ENCODE peak calls at places on chromosomes 2 and 18, in nine cellular contexts. S is breast epithelium; A is uterus; K is astrocyte of the spinal cord; I is mucosa of descending colon; U is prostate gland; D is mammary epithelial cell; Q is retinal pigment epithelial cell; C is CD8-positive, alpha-beta T cell. Z is an unnamed sample.

GRCh38 chr2:101778102-101778501 is 80.6 kb downstream of the MAP4K4 start:
- DNase-seq in S (no peak), A (no peak), K (no peak), I (no peak), U (no peak), D (no peak), Q (no peak), C (no peak), Z (no peak)

GRCh38 chr2:43159797-43160196 is 66.6 kb downstream of the ZFP36L2 start:
- DNase-seq in S (no peak), A (no peak), K (no peak), I (no peak), U (no peak), D (peak), Q (no peak), C (no peak), Z (no peak)

GRCh38 chr2:58428553-58429284 is 187.6 kb upstream of the FANCL start:
- DNase-seq in S (peak), A (no peak), K (peak), I (no peak), U (no peak), D (no peak), Q (no peak), C (no peak), Z (no peak)

GRCh38 chr2:174120346-174120745 is 128.0 kb downstream of the OLA1 start:
- DNase-seq in S (no peak), A (no peak), K (peak), I (no peak), U (no peak), D (peak), Q (no peak), C (no peak), Z (no peak)

GRCh38 chr18:46401486-46402115 is 255.4 kb downstream of the LOXHD1 start:
- DNase-seq in S (no peak), A (no peak), K (no peak), I (no peak), U (no peak), D (no peak), Q (no peak), C (no peak), Z (no peak)

GRCh38 chr2:11746807-11747459 is 501 bp downstream of the LPIN1 start:
- DNase-seq in S (no peak), A (no peak), K (peak), I (no peak), U (peak), D (peak), Q (no peak), C (no peak), Z (no peak)

GRCh38 chr18:2337552-2338141 is 233.7 kb downstream of the METTL4 start:
- DNase-seq in S (no peak), A (no peak), K (no peak), I (no peak), U (no peak), D (peak), Q (no peak), C (peak), Z (no peak)

GRCh38 chr2:206163251-206163880 is 3.7 kb downstream of the EEF1B2 start:
- DNase-seq in S (no peak), A (no peak), K (no peak), I (no peak), U (no peak), D (no peak), Q (no peak), C (no peak), Z (no peak)

GRCh38 chr2:58098254-58099096 is 51.9 kb downstream of the VRK2 start:
- DNase-seq in S (no peak), A (no peak), K (peak), I (no peak), U (no peak), D (peak), Q (no peak), C (no peak), Z (no peak)

GRCh38 chr2:151669585-151670081 is 64.6 kb downstream of the NEB start:
- DNase-seq in S (no peak), A (no peak), K (no peak), I (no peak), U (no peak), D (peak), Q (no peak), C (no peak), Z (no peak)

GRCh38 chr2:237540823-237541222 is 25.6 kb upstream of the PRLH start:
- DNase-seq in S (no peak), A (peak), K (peak), I (peak), U (peak), D (peak), Q (no peak), C (no peak), Z (no peak)

GRCh38 chr2:240219208-240219890 is 78.9 kb upstream of the OTOS start:
- DNase-seq in S (no peak), A (no peak), K (no peak), I (no peak), U (no peak), D (no peak), Q (no peak), C (no peak), Z (no peak)

GRCh38 chr2:19350678-19351401 is 7.6 kb downstream of the OSR1 start:
- DNase-seq in S (no peak), A (no peak), K (no peak), I (no peak), U (no peak), D (no peak), Q (no peak), C (no peak), Z (no peak)

GRCh38 chr2:219350938-219351280 is 18.4 kb upstream of the RESP18 start:
- DNase-seq in S (no peak), A (no peak), K (no peak), I (no peak), U (no peak), D (no peak), Q (no peak), C (no peak), Z (no peak)

GRCh38 chr2:67516899-67517530 is 119.9 kb downstream of the ETAA1 start:
- DNase-seq in S (no peak), A (peak), K (peak), I (no peak), U (peak), D (no peak), Q (no peak), C (no peak), Z (no peak)

GRCh38 chr2:210559167-210559566 is 2.8 kb downstream of the CPS1 start:
- DNase-seq in S (no peak), A (no peak), K (no peak), I (no peak), U (no peak), D (no peak), Q (no peak), C (no peak), Z (no peak)

GRCh38 chr2:37526323-37526722 is 145.1 kb downstream of the CDC42EP3 start:
- DNase-seq in S (no peak), A (no peak), K (no peak), I (no peak), U (no peak), D (peak), Q (no peak), C (no peak), Z (no peak)

GRCh38 chr2:183935005-183935404 is 663.3 kb upstream of the ZNF804A start:
- DNase-seq in S (no peak), A (no peak), K (no peak), I (no peak), U (no peak), D (no peak), Q (no peak), C (no peak), Z (no peak)

GRCh38 chr18:76795981-76796380 is 26.4 kb upstream of the ZNF236 start:
- DNase-seq in S (no peak), A (no peak), K (no peak), I (no peak), U (no peak), D (no peak), Q (no peak), C (no peak), Z (no peak)

GRCh38 chr2:88115825-88116518 is 11.9 kb downstream of the FABP1 start:
- DNase-seq in S (no peak), A (no peak), K (no peak), I (no peak), U (no peak), D (no peak), Q (no peak), C (no peak), Z (no peak)

GRCh38 chr2:207252979-207253640 is 87.4 kb upstream of the KLF7 start:
- DNase-seq in S (no peak), A (no peak), K (no peak), I (no peak), U (no peak), D (no peak), Q (no peak), C (no peak), Z (no peak)

GRCh38 chr2:215870986-215871385 is 142.4 kb downstream of the MREG start:
- DNase-seq in S (no peak), A (no peak), K (no peak), I (no peak), U (no peak), D (no peak), Q (no peak), C (no peak), Z (no peak)

GRCh38 chr2:9234680-9235387 is 28.2 kb downstream of the ASAP2 start:
- DNase-seq in S (no peak), A (no peak), K (peak), I (no peak), U (no peak), D (peak), Q (peak), C (no peak), Z (no peak)

GRCh38 chr2:201699384-201699783 is 940 bp upstream of the MPP4 start:
- DNase-seq in S (no peak), A (no peak), K (no peak), I (no peak), U (no peak), D (no peak), Q (no peak), C (no peak), Z (no peak)

GRCh38 chr2:59604143-59604542 is 949.3 kb downstream of the BCL11A start:
- DNase-seq in S (no peak), A (no peak), K (no peak), I (no peak), U (no peak), D (no peak), Q (no peak), C (no peak), Z (no peak)

GRCh38 chr18:68439672-68440071 is 275.2 kb downstream of the TMX3 start:
- DNase-seq in S (no peak), A (no peak), K (no peak), I (no peak), U (no peak), D (no peak), Q (no peak), C (no peak), Z (no peak)

GRCh38 chr2:140472676-140473075 is 1658.1 kb downstream of the LRP1B start:
- DNase-seq in S (no peak), A (no peak), K (no peak), I (no peak), U (no peak), D (no peak), Q (no peak), C (no peak), Z (no peak)

GRCh38 chr2:154484338-154485099 is 214.0 kb upstream of the KCNJ3 start:
- DNase-seq in S (no peak), A (no peak), K (no peak), I (no peak), U (no peak), D (no peak), Q (peak), C (no peak), Z (no peak)

GRCh38 chr18:710418-711300 is 1.8 kb downstream of the ENOSF1 start:
- DNase-seq in S (no peak), A (no peak), K (no peak), I (no peak), U (no peak), D (no peak), Q (peak), C (no peak), Z (no peak)

GRCh38 chr2:62443886-62444285 is 62.1 kb downstream of the TMEM17 start:
- DNase-seq in S (no peak), A (no peak), K (no peak), I (no peak), U (no peak), D (no peak), Q (no peak), C (no peak), Z (no peak)

DNA sequence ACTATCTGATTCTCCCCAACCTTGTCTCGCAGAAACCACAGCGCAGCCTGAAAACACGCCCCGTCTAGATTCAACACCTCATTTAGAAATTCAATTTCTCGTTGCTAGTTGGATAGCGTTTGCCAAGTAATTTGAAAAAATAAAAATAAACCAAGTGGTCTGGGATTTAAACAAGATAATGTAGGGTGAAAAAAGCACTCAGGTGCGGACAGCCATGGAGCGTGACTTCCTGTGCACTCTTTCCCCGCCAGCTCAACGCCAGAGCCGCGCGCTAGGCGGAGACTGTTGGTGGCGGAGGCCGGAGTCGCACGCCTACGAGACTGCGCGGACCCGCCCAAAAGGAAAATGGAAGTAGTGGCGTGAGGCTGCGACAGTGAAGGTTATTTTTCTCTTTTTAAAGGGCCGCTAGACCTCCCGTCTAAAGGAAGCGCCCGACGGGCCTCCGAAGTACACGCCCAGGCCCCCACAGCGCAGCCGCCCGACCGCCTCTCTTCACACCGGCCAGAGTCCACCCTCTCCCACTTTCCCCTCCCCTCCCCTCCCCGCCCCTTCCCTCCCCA is 584 bp upstream of the CCNT2 start:
- DNase-seq in S (peak), A (no peak), K (no peak), I (no peak), U (peak), D (no peak), Q (no peak), C (peak), Z (peak)
- TF ChIP-seq CTCF in S (peak), A (peak), K (peak), I (peak), U (peak), D (peak), Q (peak), C (no peak), Z (peak)

GRCh38 chr18:67359868-67360838 is 156.4 kb downstream of the DSEL start:
- DNase-seq in S (peak), A (peak), K (peak), I (no peak), U (no peak), D (peak), Q (peak), C (no peak), Z (peak)
- H3K4me3 ChIP-seq in S (peak), A (no peak), K (peak), I (no peak), U (no peak), D (peak), Q (peak), C (no peak), Z (no peak)

DNA sequence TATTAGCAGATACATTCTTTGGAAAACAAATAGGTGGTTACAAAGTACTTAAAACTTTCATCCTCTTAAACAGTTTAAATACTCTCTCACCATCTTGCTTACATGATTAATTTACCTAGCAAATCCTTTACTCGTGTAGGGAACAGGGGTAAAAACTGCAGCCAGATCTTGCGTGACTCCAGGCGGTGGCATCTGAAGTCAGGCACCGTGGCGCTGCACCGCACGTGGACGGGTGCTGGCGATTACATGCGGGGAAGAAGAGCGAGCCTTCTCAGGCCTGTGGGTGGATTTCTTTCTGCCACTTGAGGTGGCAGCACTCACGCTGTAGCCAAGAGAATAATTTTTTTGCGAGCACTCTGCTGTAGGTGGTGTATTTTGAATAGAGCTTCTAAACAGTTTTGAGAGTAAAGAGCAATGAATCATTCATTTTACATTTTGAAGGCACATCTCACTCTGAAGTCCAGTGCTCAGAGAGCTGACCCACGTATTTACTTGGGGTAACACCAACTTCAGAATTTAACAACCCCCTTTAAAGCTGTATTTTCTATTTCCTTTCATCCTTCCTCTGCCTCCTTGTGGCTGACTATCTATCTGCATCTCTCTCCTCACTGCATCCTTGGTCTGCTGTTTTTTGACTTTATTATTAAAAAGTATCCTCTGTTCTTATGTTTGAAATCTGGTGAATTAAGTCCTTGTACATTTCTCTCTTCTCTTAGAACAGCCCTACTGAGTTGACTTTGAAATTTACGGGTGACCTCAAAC is 68.9 kb downstream of the EPAS1 start:
- DNase-seq in S (no peak), A (no peak), K (peak), I (no peak), U (no peak), D (no peak), Q (peak), C (no peak), Z (no peak)
- TF ChIP-seq CTCF in S (no peak), A (peak), K (peak), I (no peak), U (peak), D (peak), Q (peak), C (no peak), Z (peak)

GRCh38 chr18:24112464-24112863 is 26.4 kb upstream of the CABYR start:
- DNase-seq in S (no peak), A (no peak), K (no peak), I (no peak), U (no peak), D (no peak), Q (no peak), C (no peak), Z (no peak)

GRCh38 chr18:24115628-24116027 is 23.2 kb upstream of the CABYR start:
- DNase-seq in S (no peak), A (no peak), K (peak), I (no peak), U (no peak), D (no peak), Q (no peak), C (no peak), Z (no peak)

GRCh38 chr18:24111936-24112335 is 26.9 kb upstream of the CABYR start:
- DNase-seq in S (no peak), A (no peak), K (no peak), I (no peak), U (no peak), D (no peak), Q (no peak), C (no peak), Z (no peak)

GRCh38 chr18:24114924-24115549 is 23.8 kb upstream of the CABYR start:
- DNase-seq in S (no peak), A (no peak), K (no peak), I (no peak), U (no peak), D (no peak), Q (no peak), C (no peak), Z (no peak)

GRCh38 chr18:24112874-24113615 is 25.8 kb upstream of the CABYR start:
- DNase-seq in S (peak), A (no peak), K (peak), I (no peak), U (no peak), D (peak), Q (no peak), C (no peak), Z (no peak)
- H3K4me3 ChIP-seq in S (no peak), A (no peak), K (no peak), I (no peak), U (no peak), D (no peak), Q (no peak), C (no peak), Z (no peak)

GRCh38 chr2:162989507-162989906 is 150.9 kb upstream of the KCNH7 start:
- DNase-seq in S (no peak), A (no peak), K (no peak), I (no peak), U (no peak), D (peak), Q (no peak), C (no peak), Z (peak)
- TF ChIP-seq CTCF in S (no peak), A (no peak), K (no peak), I (no peak), U (no peak), D (no peak), Q (no peak), C (no peak), Z (peak)